ENCODE peak calls at places on chromosome 14, in eight cellular contexts. One of them, this sample, is unnamed.

GRCh38 chr14:59020382-59020781 is 168.1 kb upstream of the DAAM1 start:
- DNase-seq in CD8-positive, alpha-beta memory T cell: no peak
- DNase-seq in CD4-positive, alpha-beta memory T cell: no peak
- DNase-seq in MG63: no peak
- DNase-seq in tibial nerve: peak
- DNase-seq in suprapubic skin: no peak
- DNase-seq in fibroblast of lung: peak
- DNase-seq in thoracic aorta: no peak
- DNase-seq in this sample: no peak

GRCh38 chr14:65817011-65817410 is 404.5 kb downstream of the FUT8 start:
- DNase-seq in MG63: no peak
- DNase-seq in thoracic aorta: no peak
- DNase-seq in tibial nerve: no peak
- DNase-seq in suprapubic skin: no peak
- DNase-seq in fibroblast of lung: no peak
- DNase-seq in CD4-positive, alpha-beta memory T cell: no peak
- DNase-seq in CD8-positive, alpha-beta memory T cell: no peak
- DNase-seq in this sample: no peak

GRCh38 chr14:91171291-91171690 is 57.4 kb downstream of the DGLUCY start:
- DNase-seq in fibroblast of lung: no peak
- DNase-seq in MG63: no peak
- DNase-seq in thoracic aorta: no peak
- DNase-seq in suprapubic skin: no peak
- DNase-seq in tibial nerve: no peak
- DNase-seq in CD8-positive, alpha-beta memory T cell: no peak
- DNase-seq in CD4-positive, alpha-beta memory T cell: no peak
- DNase-seq in this sample: no peak

GRCh38 chr14:97262336-97262735 is 465.2 kb downstream of the VRK1 start:
- DNase-seq in thoracic aorta: no peak
- DNase-seq in tibial nerve: no peak
- DNase-seq in suprapubic skin: no peak
- DNase-seq in MG63: no peak
- DNase-seq in fibroblast of lung: no peak
- DNase-seq in CD4-positive, alpha-beta memory T cell: no peak
- DNase-seq in CD8-positive, alpha-beta memory T cell: no peak
- DNase-seq in this sample: no peak

GRCh38 chr14:64755661-64756265 is 51.5 kb downstream of the PLEKHG3 start:
- DNase-seq in thoracic aorta: no peak
- DNase-seq in CD8-positive, alpha-beta memory T cell: no peak
- DNase-seq in fibroblast of lung: peak
- DNase-seq in suprapubic skin: no peak
- DNase-seq in MG63: no peak
- DNase-seq in tibial nerve: no peak
- DNase-seq in CD4-positive, alpha-beta memory T cell: peak
- DNase-seq in this sample: no peak

GRCh38 chr14:55086939-55087338 is 35.5 kb downstream of the MAPK1IP1L start:
- DNase-seq in CD8-positive, alpha-beta memory T cell: no peak
- DNase-seq in CD4-positive, alpha-beta memory T cell: no peak
- DNase-seq in thoracic aorta: no peak
- DNase-seq in tibial nerve: no peak
- DNase-seq in MG63: no peak
- DNase-seq in fibroblast of lung: no peak
- DNase-seq in suprapubic skin: no peak
- DNase-seq in this sample: no peak

GRCh38 chr14:38210168-38210567 is 2.5 kb downstream of the SSTR1 start:
- DNase-seq in MG63: peak
- DNase-seq in CD8-positive, alpha-beta memory T cell: no peak
- DNase-seq in thoracic aorta: no peak
- DNase-seq in tibial nerve: no peak
- DNase-seq in fibroblast of lung: peak
- DNase-seq in suprapubic skin: no peak
- DNase-seq in CD4-positive, alpha-beta memory T cell: no peak
- DNase-seq in this sample: no peak

GRCh38 chr14:104106471-104106991 is 21.0 kb downstream of the ASPG start:
- DNase-seq in suprapubic skin: peak
- DNase-seq in tibial nerve: no peak
- DNase-seq in thoracic aorta: no peak
- DNase-seq in fibroblast of lung: no peak
- DNase-seq in CD4-positive, alpha-beta memory T cell: no peak
- DNase-seq in MG63: no peak
- DNase-seq in CD8-positive, alpha-beta memory T cell: no peak
- DNase-seq in this sample: peak

GRCh38 chr14:104940526-104941150 is 16.0 kb downstream of the PLD4 start:
- DNase-seq in tibial nerve: no peak
- DNase-seq in CD8-positive, alpha-beta memory T cell: no peak
- DNase-seq in thoracic aorta: no peak
- DNase-seq in suprapubic skin: no peak
- DNase-seq in fibroblast of lung: no peak
- DNase-seq in CD4-positive, alpha-beta memory T cell: no peak
- DNase-seq in MG63: no peak
- DNase-seq in this sample: peak

GRCh38 chr14:61472801-61473376 is 151.5 kb downstream of the PRKCH start:
- DNase-seq in suprapubic skin: no peak
- DNase-seq in thoracic aorta: no peak
- DNase-seq in tibial nerve: no peak
- DNase-seq in fibroblast of lung: peak
- DNase-seq in MG63: no peak
- DNase-seq in CD4-positive, alpha-beta memory T cell: peak
- DNase-seq in CD8-positive, alpha-beta memory T cell: peak
- DNase-seq in this sample: no peak

GRCh38 chr14:89540009-89540829 is 123.2 kb upstream of the FOXN3 start:
- DNase-seq in fibroblast of lung: peak
- DNase-seq in suprapubic skin: no peak
- DNase-seq in MG63: peak
- DNase-seq in thoracic aorta: no peak
- DNase-seq in CD4-positive, alpha-beta memory T cell: no peak
- DNase-seq in tibial nerve: no peak
- DNase-seq in CD8-positive, alpha-beta memory T cell: no peak
- DNase-seq in this sample: no peak

GRCh38 chr14:53978194-53978593 is 21.6 kb upstream of the BMP4 start:
- DNase-seq in CD8-positive, alpha-beta memory T cell: no peak
- DNase-seq in thoracic aorta: no peak
- DNase-seq in MG63: no peak
- DNase-seq in tibial nerve: no peak
- DNase-seq in suprapubic skin: no peak
- DNase-seq in CD4-positive, alpha-beta memory T cell: no peak
- DNase-seq in fibroblast of lung: no peak
- DNase-seq in this sample: no peak

GRCh38 chr14:76767681-76768055 is 6.4 kb downstream of the VASH1 start:
- DNase-seq in MG63: no peak
- DNase-seq in suprapubic skin: peak
- DNase-seq in fibroblast of lung: no peak
- DNase-seq in CD8-positive, alpha-beta memory T cell: no peak
- DNase-seq in thoracic aorta: no peak
- DNase-seq in CD4-positive, alpha-beta memory T cell: no peak
- DNase-seq in tibial nerve: peak
- DNase-seq in this sample: no peak
- H3K4me3 ChIP-seq in MG63: no peak
- H3K4me3 ChIP-seq in suprapubic skin: no peak
- H3K4me3 ChIP-seq in fibroblast of lung: no peak
- H3K4me3 ChIP-seq in CD8-positive, alpha-beta memory T cell: no peak
- H3K4me3 ChIP-seq in thoracic aorta: no peak
- H3K4me3 ChIP-seq in CD4-positive, alpha-beta memory T cell: no peak
- H3K4me3 ChIP-seq in tibial nerve: no peak
- H3K4me3 ChIP-seq in this sample: no peak

GRCh38 chr14:30389134-30389900 is 169.6 kb upstream of the G2E3 start:
- DNase-seq in tibial nerve: no peak
- DNase-seq in MG63: peak
- DNase-seq in thoracic aorta: peak
- DNase-seq in fibroblast of lung: peak
- DNase-seq in CD4-positive, alpha-beta memory T cell: no peak
- DNase-seq in CD8-positive, alpha-beta memory T cell: no peak
- DNase-seq in suprapubic skin: no peak
- DNase-seq in this sample: no peak

GRCh38 chr14:30387856-30388255 is 171.1 kb upstream of the G2E3 start:
- DNase-seq in CD8-positive, alpha-beta memory T cell: no peak
- DNase-seq in suprapubic skin: no peak
- DNase-seq in CD4-positive, alpha-beta memory T cell: no peak
- DNase-seq in MG63: no peak
- DNase-seq in thoracic aorta: no peak
- DNase-seq in tibial nerve: no peak
- DNase-seq in fibroblast of lung: no peak
- DNase-seq in this sample: no peak

GRCh38 chr14:30395065-30395464 is 163.9 kb upstream of the G2E3 start:
- DNase-seq in suprapubic skin: no peak
- DNase-seq in CD8-positive, alpha-beta memory T cell: no peak
- DNase-seq in MG63: no peak
- DNase-seq in fibroblast of lung: no peak
- DNase-seq in thoracic aorta: no peak
- DNase-seq in CD4-positive, alpha-beta memory T cell: no peak
- DNase-seq in tibial nerve: no peak
- DNase-seq in this sample: no peak

GRCh38 chr14:30385925-30386324 is 173.0 kb upstream of the G2E3 start:
- DNase-seq in fibroblast of lung: no peak
- DNase-seq in CD4-positive, alpha-beta memory T cell: no peak
- DNase-seq in CD8-positive, alpha-beta memory T cell: no peak
- DNase-seq in MG63: no peak
- DNase-seq in thoracic aorta: no peak
- DNase-seq in suprapubic skin: no peak
- DNase-seq in tibial nerve: no peak
- DNase-seq in this sample: no peak

GRCh38 chr14:30389901-30390394 is 169.0 kb upstream of the G2E3 start:
- DNase-seq in tibial nerve: no peak
- DNase-seq in suprapubic skin: no peak
- DNase-seq in fibroblast of lung: no peak
- DNase-seq in MG63: no peak
- DNase-seq in CD8-positive, alpha-beta memory T cell: no peak
- DNase-seq in CD4-positive, alpha-beta memory T cell: no peak
- DNase-seq in thoracic aorta: no peak
- DNase-seq in this sample: no peak
- H3K4me3 ChIP-seq in tibial nerve: no peak
- H3K4me3 ChIP-seq in suprapubic skin: no peak
- H3K4me3 ChIP-seq in fibroblast of lung: no peak
- H3K4me3 ChIP-seq in MG63: no peak
- H3K4me3 ChIP-seq in CD8-positive, alpha-beta memory T cell: no peak
- H3K4me3 ChIP-seq in CD4-positive, alpha-beta memory T cell: no peak
- H3K4me3 ChIP-seq in thoracic aorta: no peak
- H3K4me3 ChIP-seq in this sample: no peak

GRCh38 chr14:33941727-33942126 is 9.1 kb downstream of the EGLN3 start:
- DNase-seq in CD8-positive, alpha-beta memory T cell: no peak
- DNase-seq in tibial nerve: no peak
- DNase-seq in fibroblast of lung: no peak
- DNase-seq in MG63: no peak
- DNase-seq in thoracic aorta: no peak
- DNase-seq in suprapubic skin: no peak
- DNase-seq in CD4-positive, alpha-beta memory T cell: no peak
- DNase-seq in this sample: no peak

GRCh38 chr14:33934938-33935337 is 15.9 kb downstream of the EGLN3 start:
- DNase-seq in MG63: no peak
- DNase-seq in suprapubic skin: no peak
- DNase-seq in CD8-positive, alpha-beta memory T cell: no peak
- DNase-seq in fibroblast of lung: no peak
- DNase-seq in CD4-positive, alpha-beta memory T cell: no peak
- DNase-seq in thoracic aorta: no peak
- DNase-seq in tibial nerve: no peak
- DNase-seq in this sample: no peak

GRCh38 chr14:33940561-33941011 is 10.3 kb downstream of the EGLN3 start:
- DNase-seq in fibroblast of lung: peak
- DNase-seq in suprapubic skin: no peak
- DNase-seq in CD4-positive, alpha-beta memory T cell: no peak
- DNase-seq in MG63: no peak
- DNase-seq in tibial nerve: no peak
- DNase-seq in thoracic aorta: no peak
- DNase-seq in CD8-positive, alpha-beta memory T cell: no peak
- DNase-seq in this sample: no peak

GRCh38 chr14:33936391-33936790 is 14.5 kb downstream of the EGLN3 start:
- DNase-seq in MG63: no peak
- DNase-seq in CD8-positive, alpha-beta memory T cell: no peak
- DNase-seq in thoracic aorta: no peak
- DNase-seq in CD4-positive, alpha-beta memory T cell: no peak
- DNase-seq in suprapubic skin: no peak
- DNase-seq in fibroblast of lung: no peak
- DNase-seq in tibial nerve: no peak
- DNase-seq in this sample: no peak

DNA sequence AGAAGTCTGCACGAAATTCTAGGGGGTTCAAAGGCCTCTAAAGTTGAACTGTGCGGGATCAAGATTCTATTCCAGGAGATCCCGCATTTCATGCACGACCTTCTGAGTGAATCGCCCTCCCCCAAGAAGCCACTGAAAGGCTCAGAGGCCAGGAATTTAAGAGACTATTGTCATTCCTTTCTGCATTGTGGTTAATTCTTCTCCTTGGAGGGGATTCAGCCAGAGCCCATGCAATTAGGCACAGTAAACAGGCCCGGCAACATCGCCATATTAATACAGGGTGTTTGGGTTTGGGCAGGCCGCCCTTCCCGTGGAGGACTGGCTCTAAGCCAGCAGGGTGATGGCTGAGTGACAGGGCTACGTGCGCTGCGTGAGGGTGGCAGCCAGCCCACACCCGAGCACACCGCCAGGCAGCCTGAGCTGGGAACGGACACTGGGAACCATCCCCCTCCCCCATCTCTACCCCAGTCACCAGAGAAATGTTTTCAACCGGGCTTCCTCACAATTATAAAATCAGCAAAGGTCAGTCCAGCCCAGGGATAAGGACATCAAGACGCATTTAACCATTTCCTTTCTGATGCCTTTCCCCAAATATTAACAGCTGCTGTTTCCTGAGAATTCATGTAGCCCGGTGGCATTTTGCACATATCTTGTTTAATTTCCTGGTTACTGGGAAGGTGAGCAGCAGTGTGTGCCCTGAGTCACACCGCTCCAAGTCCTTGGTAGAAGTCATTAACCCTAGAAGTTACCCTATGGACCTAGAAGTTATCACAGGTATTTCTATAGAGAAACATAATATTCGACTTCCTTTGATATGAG is 12.5 kb downstream of the EGLN3 start:
- DNase-seq in tibial nerve: peak
- DNase-seq in thoracic aorta: no peak
- DNase-seq in suprapubic skin: no peak
- DNase-seq in CD8-positive, alpha-beta memory T cell: no peak
- DNase-seq in CD4-positive, alpha-beta memory T cell: no peak
- DNase-seq in fibroblast of lung: peak
- DNase-seq in MG63: no peak
- DNase-seq in this sample: peak
- H3K4me3 ChIP-seq in tibial nerve: no peak
- H3K4me3 ChIP-seq in thoracic aorta: peak
- H3K4me3 ChIP-seq in suprapubic skin: peak
- H3K4me3 ChIP-seq in CD8-positive, alpha-beta memory T cell: no peak
- H3K4me3 ChIP-seq in CD4-positive, alpha-beta memory T cell: no peak
- H3K4me3 ChIP-seq in fibroblast of lung: no peak
- H3K4me3 ChIP-seq in MG63: no peak
- H3K4me3 ChIP-seq in this sample: no peak

DNA sequence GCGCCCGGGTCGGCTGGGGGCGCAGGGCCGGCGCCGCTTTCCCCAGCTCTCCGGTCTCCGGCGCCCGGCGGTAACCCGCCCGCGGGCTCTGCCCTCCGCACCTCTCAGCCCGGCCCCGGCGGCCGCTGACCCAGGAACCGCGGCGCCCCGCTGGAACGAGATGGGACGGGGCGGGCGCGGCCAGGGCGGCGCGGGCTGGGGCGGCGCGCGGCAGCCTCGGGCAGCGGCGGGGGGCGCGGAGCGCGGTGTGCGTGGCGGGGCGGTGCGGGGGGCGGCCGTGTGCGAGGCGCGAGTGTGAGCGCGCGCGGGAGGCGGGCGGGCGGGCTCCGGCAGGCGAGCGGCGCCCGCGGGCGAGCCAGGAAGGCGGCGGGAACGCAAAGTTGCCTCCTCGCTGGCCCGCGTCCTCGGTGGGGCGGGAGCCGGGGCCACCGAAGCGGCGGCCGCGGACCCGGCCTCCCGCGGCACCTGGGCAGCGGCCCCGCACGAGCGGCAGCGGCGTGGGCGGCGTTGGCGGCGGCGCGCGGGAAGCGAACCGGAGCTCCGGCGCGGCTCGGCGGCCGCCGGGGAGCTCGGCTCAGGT is 671 bp upstream of the DIO3 start:
- DNase-seq in CD8-positive, alpha-beta memory T cell: no peak
- DNase-seq in CD4-positive, alpha-beta memory T cell: no peak
- DNase-seq in fibroblast of lung: no peak
- DNase-seq in tibial nerve: no peak
- DNase-seq in thoracic aorta: no peak
- DNase-seq in suprapubic skin: no peak
- DNase-seq in MG63: no peak
- DNase-seq in this sample: no peak
- H3K4me3 ChIP-seq in CD8-positive, alpha-beta memory T cell: no peak
- H3K4me3 ChIP-seq in CD4-positive, alpha-beta memory T cell: no peak
- H3K4me3 ChIP-seq in fibroblast of lung: no peak
- H3K4me3 ChIP-seq in tibial nerve: peak
- H3K4me3 ChIP-seq in thoracic aorta: no peak
- H3K4me3 ChIP-seq in suprapubic skin: peak
- H3K4me3 ChIP-seq in MG63: no peak
- H3K4me3 ChIP-seq in this sample: peak

This sample was measured in uterus.